ENCODE peak calls at places on chromosome 4, in four cellular contexts. B is PC-9, H is left ventricle myocardium inferior, S is ovary. T is an unnamed sample.

GRCh38 chr4:109065006-109065405 is 237.5 kb downstream of the COL25A1 start:
- DNase-seq in S (no peak), H (no peak), B (no peak), T (no peak)

GRCh38 chr4:223913-224497 is 81.3 kb downstream of the ZNF732 start:
- DNase-seq in B (no peak), H (no peak), S (no peak), T (no peak)

GRCh38 chr4:2347190-2347589 is 71.3 kb downstream of the ZFYVE28 start:
- DNase-seq in B (no peak), H (no peak), S (no peak), T (no peak)

GRCh38 chr4:117068120-117068519 is 17.3 kb downstream of the TRAM1L1 start:
- DNase-seq in B (no peak), S (no peak), H (no peak), T (no peak)

GRCh38 chr4:48570646-48571220 is 80.7 kb downstream of the ZAR1 start:
- DNase-seq in S (no peak), B (no peak), H (no peak), T (no peak)

GRCh38 chr4:98658287-98659105 is at the start of gene TSPAN5:
- DNase-seq in H (peak), S (peak), B (peak), T (no peak)

GRCh38 chr4:127781303-127782024 is 658 bp upstream of the HSPA4L start:
- DNase-seq in B (peak), S (peak), H (peak), T (no peak)

GRCh38 chr4:109671350-109671749 is 31.9 kb downstream of the CASP6 start:
- DNase-seq in H (no peak), S (no peak), B (no peak), T (no peak)

GRCh38 chr4:3250438-3250955 is 1.5 kb downstream of the MSANTD1 start:
- DNase-seq in B (no peak), S (peak), H (no peak), T (no peak)

GRCh38 chr4:95318483-95318882 is 230.3 kb downstream of the UNC5C start:
- DNase-seq in S (no peak), B (no peak), H (no peak), T (no peak)

GRCh38 chr4:85681194-85681803 is 206.3 kb downstream of the ARHGAP24 start:
- DNase-seq in H (no peak), S (no peak), B (no peak), T (no peak)

GRCh38 chr4:82706349-82707000 is 92.1 kb downstream of the SCD5 start:
- DNase-seq in H (no peak), B (no peak), S (peak), T (no peak)

GRCh38 chr4:24747234-24747975 is 48.0 kb upstream of the SOD3 start:
- DNase-seq in H (no peak), S (no peak), B (no peak), T (no peak)

GRCh38 chr4:29983890-29984289 is 736.3 kb upstream of the PCDH7 start:
- DNase-seq in H (no peak), S (no peak), B (no peak), T (no peak)

GRCh38 chr4:123737156-123737555 is 340.6 kb downstream of the SPRY1 start:
- DNase-seq in B (no peak), H (no peak), S (no peak), T (no peak)

GRCh38 chr4:126264839-126265238 is 950.1 kb downstream of the FAT4 start:
- DNase-seq in B (no peak), H (no peak), S (no peak), T (no peak)

GRCh38 chr4:5037553-5038551 is 13.4 kb upstream of the STK32B start:
- DNase-seq in S (no peak), B (peak), H (no peak), T (no peak)

GRCh38 chr4:123555500-123556273 is 159.1 kb downstream of the SPRY1 start:
- DNase-seq in B (peak), H (peak), S (peak), T (peak)

GRCh38 chr4:95638920-95639501 is 90.2 kb upstream of the UNC5C start:
- DNase-seq in S (no peak), B (no peak), H (no peak), T (peak)

GRCh38 chr4:134343661-134344060 is 142.1 kb upstream of the PABPC4L start:
- DNase-seq in H (no peak), B (no peak), S (no peak), T (no peak)

GRCh38 chr4:113971706-113972360 is 7.6 kb downstream of the ARSJ start:
- DNase-seq in B (no peak), S (no peak), H (no peak), T (no peak)

GRCh38 chr4:184310171-184310567 is 92.5 kb upstream of the ENPP6 start:
- DNase-seq in S (no peak), H (no peak), B (no peak), T (peak)

GRCh38 chr4:165709973-165710526 is 163.0 kb upstream of the TLL1 start:
- DNase-seq in S (no peak), B (peak), H (no peak), T (no peak)

GRCh38 chr4:185003596-185004351 is 14.5 kb upstream of the HELT start:
- DNase-seq in S (no peak), B (no peak), H (no peak), T (no peak)

GRCh38 chr4:2932561-2932950 is 30.6 kb downstream of the NOP14 start:
- DNase-seq in S (peak), H (no peak), B (no peak), T (no peak)

GRCh38 chr4:2968381-2968780 is 5.0 kb downstream of the GRK4 start:
- DNase-seq in B (no peak), S (no peak), H (no peak), T (no peak)

DNA sequence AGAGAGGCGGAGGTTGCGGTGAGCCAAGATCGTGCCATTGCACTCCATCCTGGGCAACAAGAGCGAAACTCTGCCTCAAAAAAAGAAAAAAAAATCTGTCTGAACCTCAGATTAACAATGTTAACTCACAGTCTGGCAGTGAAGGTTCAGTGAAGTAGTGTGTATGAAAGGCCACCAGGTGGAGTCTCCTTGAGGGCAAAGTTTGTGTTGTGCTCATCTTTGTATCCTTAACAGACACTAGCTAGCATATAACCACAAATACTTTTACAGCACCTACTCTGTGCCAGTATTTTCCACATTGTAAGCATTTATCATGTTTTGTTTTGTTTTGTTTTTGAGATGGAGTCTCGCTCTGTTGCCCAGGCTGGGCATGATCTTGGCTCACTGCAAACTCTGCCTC is 46.0 kb upstream of the MGST2 start:
- DNase-seq in S (no peak), H (no peak), B (peak), T (peak)
- TF ChIP-seq CTCF in S (no peak), H (peak), B (peak), T (peak)

DNA sequence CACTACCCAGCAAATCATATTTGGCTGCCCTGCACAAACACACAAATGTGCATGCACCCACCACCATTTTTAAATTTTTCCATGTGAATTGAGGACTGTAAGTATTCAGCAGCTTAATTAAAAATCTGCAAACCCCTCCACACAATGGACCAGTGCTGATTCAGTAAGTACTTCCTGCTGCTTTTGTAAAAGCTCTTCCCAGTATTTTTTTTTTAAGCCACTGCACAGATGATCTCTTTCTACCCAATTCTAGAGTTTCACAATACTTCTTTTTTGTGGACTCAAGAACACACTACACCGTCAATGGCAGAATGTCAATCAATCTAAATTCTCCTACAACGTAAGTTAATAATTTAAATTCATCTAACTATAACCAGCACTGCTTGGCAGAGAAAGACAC is 26.5 kb downstream of the SH3RF1 start:
- DNase-seq in B (no peak), H (no peak), S (no peak), T (no peak)
- H3K27ac ChIP-seq in B (no peak), H (no peak), S (no peak), T (no peak)

GRCh38 chr4:40177591-40177990 is 19.2 kb upstream of the RHOH start:
- DNase-seq in H (no peak), S (no peak), B (no peak), T (no peak)
- H3K4me3 ChIP-seq in H (no peak), S (no peak), B (no peak), T (no peak)

DNA sequence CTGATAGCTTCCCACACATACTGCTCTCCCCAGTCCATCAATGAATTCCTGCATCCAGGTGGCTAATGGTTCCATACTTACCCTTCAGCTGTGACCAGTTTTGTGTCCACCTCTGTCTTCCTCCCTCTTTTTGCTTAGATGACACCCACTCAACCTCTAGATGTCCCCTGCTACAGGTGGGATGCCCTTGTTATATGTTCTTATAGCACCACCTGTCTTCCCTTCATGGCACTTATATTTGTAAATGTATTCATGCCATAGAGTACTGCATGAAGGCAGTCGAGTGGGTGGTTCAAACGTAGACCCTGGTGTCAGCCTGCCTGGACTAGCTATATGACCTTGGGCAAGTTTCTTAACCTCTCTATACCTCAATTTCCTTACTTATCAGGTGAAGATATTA is 6.5 kb upstream of the USP46 start:
- DNase-seq in S (no peak), H (no peak), B (no peak), T (no peak)
- TF ChIP-seq CTCF in S (no peak), H (peak), B (peak), T (peak)

GRCh38 chr4:40606239-40606767 is 23.4 kb downstream of the RBM47 start:
- DNase-seq in S (no peak), H (no peak), B (no peak), T (no peak)

GRCh38 chr4:40599431-40599830 is 30.2 kb downstream of the RBM47 start:
- DNase-seq in B (no peak), H (no peak), S (no peak), T (no peak)

GRCh38 chr4:40601641-40602040 is 28.0 kb downstream of the RBM47 start:
- DNase-seq in B (no peak), H (no peak), S (no peak), T (peak)

GRCh38 chr4:40607224-40607623 is 22.4 kb downstream of the RBM47 start:
- DNase-seq in H (no peak), S (no peak), B (no peak), T (no peak)

GRCh38 chr4:40603281-40603680 is 26.4 kb downstream of the RBM47 start:
- DNase-seq in B (no peak), H (no peak), S (no peak), T (no peak)
- H3K27ac ChIP-seq in B (no peak), H (no peak), S (no peak), T (no peak)

DNA sequence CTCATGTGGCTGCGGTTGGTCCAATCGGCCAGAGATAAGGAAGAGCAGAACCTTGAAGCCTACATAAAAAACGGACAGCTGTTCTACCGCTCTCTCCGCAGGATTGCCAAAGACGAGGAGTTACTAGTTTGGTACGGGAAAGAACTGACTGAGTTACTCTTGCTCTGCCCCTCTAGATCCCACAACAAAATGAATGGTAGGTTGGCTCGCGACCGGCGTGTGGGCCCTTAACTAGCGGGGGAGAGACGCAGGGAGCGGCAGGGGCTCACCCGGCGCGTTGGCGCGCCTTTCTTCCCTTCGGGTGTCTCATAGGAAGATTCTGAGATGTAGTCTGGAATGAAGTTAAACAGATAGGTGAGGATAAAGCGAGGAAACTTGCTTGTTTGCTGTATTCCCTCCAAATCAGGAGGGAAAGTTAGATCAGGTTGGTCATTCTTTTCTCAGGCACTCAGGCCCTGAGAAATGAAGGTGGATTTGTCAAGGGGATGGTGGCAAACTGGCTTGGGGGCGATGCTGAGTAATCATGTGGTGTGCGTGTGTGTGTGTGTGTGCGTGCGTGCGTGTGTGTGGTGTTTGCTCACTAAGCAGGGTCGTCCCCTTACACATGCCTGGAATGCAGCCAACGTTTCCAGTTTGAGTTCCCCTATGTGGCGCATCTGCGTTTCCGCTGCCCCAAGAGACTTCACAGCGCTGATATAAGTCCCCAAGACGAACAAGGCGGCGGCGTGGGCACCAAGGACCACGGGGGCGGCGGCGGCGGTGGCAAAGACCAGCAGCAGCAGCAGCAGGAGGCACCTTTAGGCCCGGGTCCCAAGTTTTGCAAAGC is 4.2 kb downstream of the PRDM8 start:
- DNase-seq in B (no peak), H (peak), S (peak), T (no peak)
- H3K4me3 ChIP-seq in B (no peak), H (peak), S (peak), T (no peak)

T was measured in DND-41.